ENCODE peak calls at places on chromosomes 6 and 20, in eight cellular contexts. One of them, this sample, is unnamed.

GRCh38 chr6:34148864-34149810 is 3.2 kb upstream of the GRM4 start:
- DNase-seq in left lung: no peak
- DNase-seq in epithelial cell of esophagus: no peak
- DNase-seq in spleen: peak
- DNase-seq in cardiac muscle cell: no peak
- DNase-seq in upper lobe of right lung: peak
- DNase-seq in adrenal gland: no peak
- DNase-seq in lower leg skin: no peak
- DNase-seq in this sample: no peak

GRCh38 chr20:46709459-46710148 is at the start of gene SLC2A10:
- DNase-seq in left lung: peak
- DNase-seq in epithelial cell of esophagus: no peak
- DNase-seq in spleen: no peak
- DNase-seq in cardiac muscle cell: peak
- DNase-seq in upper lobe of right lung: peak
- DNase-seq in adrenal gland: peak
- DNase-seq in lower leg skin: no peak
- DNase-seq in this sample: no peak

GRCh38 chr6:93142382-93142781 is 277.0 kb downstream of the EPHA7 start:
- DNase-seq in left lung: no peak
- DNase-seq in epithelial cell of esophagus: no peak
- DNase-seq in spleen: no peak
- DNase-seq in cardiac muscle cell: no peak
- DNase-seq in upper lobe of right lung: no peak
- DNase-seq in adrenal gland: no peak
- DNase-seq in lower leg skin: no peak
- DNase-seq in this sample: no peak

GRCh38 chr6:105733556-105734162 is 330.8 kb upstream of the PREP start:
- DNase-seq in left lung: no peak
- DNase-seq in epithelial cell of esophagus: peak
- DNase-seq in spleen: no peak
- DNase-seq in cardiac muscle cell: peak
- DNase-seq in upper lobe of right lung: no peak
- DNase-seq in adrenal gland: no peak
- DNase-seq in lower leg skin: no peak
- DNase-seq in this sample: no peak

GRCh38 chr6:18022398-18023231 is 35.2 kb upstream of the KIF13A start:
- DNase-seq in left lung: no peak
- DNase-seq in epithelial cell of esophagus: peak
- DNase-seq in spleen: no peak
- DNase-seq in cardiac muscle cell: peak
- DNase-seq in upper lobe of right lung: no peak
- DNase-seq in adrenal gland: peak
- DNase-seq in lower leg skin: no peak
- DNase-seq in this sample: peak

GRCh38 chr20:11687546-11688292 is 230.0 kb upstream of the BTBD3 start:
- DNase-seq in left lung: no peak
- DNase-seq in epithelial cell of esophagus: no peak
- DNase-seq in spleen: no peak
- DNase-seq in cardiac muscle cell: no peak
- DNase-seq in upper lobe of right lung: no peak
- DNase-seq in adrenal gland: no peak
- DNase-seq in lower leg skin: no peak
- DNase-seq in this sample: no peak

GRCh38 chr20:62641749-62642665 is at the start of gene SLCO4A1:
- DNase-seq in left lung: peak
- DNase-seq in epithelial cell of esophagus: peak
- DNase-seq in spleen: peak
- DNase-seq in cardiac muscle cell: peak
- DNase-seq in upper lobe of right lung: peak
- DNase-seq in adrenal gland: peak
- DNase-seq in lower leg skin: no peak
- DNase-seq in this sample: no peak

GRCh38 chr6:33610057-33610456 is 11.1 kb upstream of the ITPR3 start:
- DNase-seq in left lung: no peak
- DNase-seq in epithelial cell of esophagus: no peak
- DNase-seq in spleen: no peak
- DNase-seq in cardiac muscle cell: no peak
- DNase-seq in upper lobe of right lung: no peak
- DNase-seq in adrenal gland: no peak
- DNase-seq in lower leg skin: no peak
- DNase-seq in this sample: no peak

GRCh38 chr20:34798871-34799270 is 26.6 kb downstream of the NCOA6 start:
- DNase-seq in left lung: no peak
- DNase-seq in epithelial cell of esophagus: no peak
- DNase-seq in spleen: no peak
- DNase-seq in cardiac muscle cell: no peak
- DNase-seq in upper lobe of right lung: no peak
- DNase-seq in adrenal gland: no peak
- DNase-seq in lower leg skin: no peak
- DNase-seq in this sample: no peak

GRCh38 chr6:11536795-11537194 is 754 bp upstream of the TMEM170B start:
- DNase-seq in left lung: no peak
- DNase-seq in epithelial cell of esophagus: no peak
- DNase-seq in spleen: peak
- DNase-seq in cardiac muscle cell: peak
- DNase-seq in upper lobe of right lung: no peak
- DNase-seq in adrenal gland: peak
- DNase-seq in lower leg skin: no peak
- DNase-seq in this sample: no peak

GRCh38 chr20:38073307-38074010 is 39.9 kb downstream of the RPRD1B start:
- DNase-seq in left lung: peak
- DNase-seq in epithelial cell of esophagus: peak
- DNase-seq in spleen: no peak
- DNase-seq in cardiac muscle cell: peak
- DNase-seq in upper lobe of right lung: no peak
- DNase-seq in adrenal gland: peak
- DNase-seq in lower leg skin: peak
- DNase-seq in this sample: peak

GRCh38 chr6:80211295-80211694 is 104.8 kb downstream of the BCKDHB start:
- DNase-seq in left lung: no peak
- DNase-seq in epithelial cell of esophagus: peak
- DNase-seq in spleen: no peak
- DNase-seq in cardiac muscle cell: peak
- DNase-seq in upper lobe of right lung: no peak
- DNase-seq in adrenal gland: no peak
- DNase-seq in lower leg skin: no peak
- DNase-seq in this sample: no peak

GRCh38 chr6:170290306-170291128 is at the start of gene DLL1:
- DNase-seq in left lung: no peak
- DNase-seq in epithelial cell of esophagus: peak
- DNase-seq in spleen: peak
- DNase-seq in cardiac muscle cell: peak
- DNase-seq in upper lobe of right lung: no peak
- DNase-seq in adrenal gland: peak
- DNase-seq in lower leg skin: peak
- DNase-seq in this sample: no peak

GRCh38 chr6:121748850-121749249 is 313.4 kb downstream of the GJA1 start:
- DNase-seq in left lung: no peak
- DNase-seq in epithelial cell of esophagus: no peak
- DNase-seq in spleen: no peak
- DNase-seq in cardiac muscle cell: no peak
- DNase-seq in upper lobe of right lung: no peak
- DNase-seq in adrenal gland: no peak
- DNase-seq in lower leg skin: no peak
- DNase-seq in this sample: no peak

GRCh38 chr20:4809707-4810106 is 88.0 kb downstream of the PRND start:
- DNase-seq in left lung: no peak
- DNase-seq in epithelial cell of esophagus: no peak
- DNase-seq in spleen: peak
- DNase-seq in cardiac muscle cell: no peak
- DNase-seq in upper lobe of right lung: no peak
- DNase-seq in adrenal gland: no peak
- DNase-seq in lower leg skin: no peak
- DNase-seq in this sample: no peak

GRCh38 chr6:52176550-52176949 is 9.6 kb upstream of the IL17A start:
- DNase-seq in left lung: no peak
- DNase-seq in epithelial cell of esophagus: no peak
- DNase-seq in spleen: no peak
- DNase-seq in cardiac muscle cell: no peak
- DNase-seq in upper lobe of right lung: no peak
- DNase-seq in adrenal gland: no peak
- DNase-seq in lower leg skin: no peak
- DNase-seq in this sample: no peak

GRCh38 chr6:150212745-150213144 is 69.9 kb downstream of the PPP1R14C start:
- DNase-seq in left lung: no peak
- DNase-seq in epithelial cell of esophagus: no peak
- DNase-seq in spleen: no peak
- DNase-seq in cardiac muscle cell: no peak
- DNase-seq in upper lobe of right lung: no peak
- DNase-seq in adrenal gland: no peak
- DNase-seq in lower leg skin: no peak
- DNase-seq in this sample: no peak

GRCh38 chr20:49306903-49307336 is 29.1 kb upstream of the ZNFX1 start:
- DNase-seq in left lung: no peak
- DNase-seq in epithelial cell of esophagus: peak
- DNase-seq in spleen: no peak
- DNase-seq in cardiac muscle cell: no peak
- DNase-seq in upper lobe of right lung: no peak
- DNase-seq in adrenal gland: no peak
- DNase-seq in lower leg skin: peak
- DNase-seq in this sample: no peak

GRCh38 chr6:118931436-118931835 is 3.5 kb downstream of the MCM9 start:
- DNase-seq in left lung: no peak
- DNase-seq in epithelial cell of esophagus: peak
- DNase-seq in spleen: no peak
- DNase-seq in cardiac muscle cell: no peak
- DNase-seq in upper lobe of right lung: no peak
- DNase-seq in adrenal gland: no peak
- DNase-seq in lower leg skin: no peak
- DNase-seq in this sample: no peak

GRCh38 chr6:121780325-121781313 is 345.2 kb downstream of the GJA1 start:
- DNase-seq in left lung: peak
- DNase-seq in epithelial cell of esophagus: peak
- DNase-seq in spleen: no peak
- DNase-seq in cardiac muscle cell: no peak
- DNase-seq in upper lobe of right lung: peak
- DNase-seq in adrenal gland: peak
- DNase-seq in lower leg skin: peak
- DNase-seq in this sample: peak

GRCh38 chr6:104585646-104586045 is 274.1 kb downstream of the HACE1 start:
- DNase-seq in left lung: no peak
- DNase-seq in epithelial cell of esophagus: no peak
- DNase-seq in spleen: no peak
- DNase-seq in cardiac muscle cell: no peak
- DNase-seq in upper lobe of right lung: no peak
- DNase-seq in adrenal gland: no peak
- DNase-seq in lower leg skin: no peak
- DNase-seq in this sample: no peak

GRCh38 chr20:3706774-3707507 is 5.5 kb downstream of the SIGLEC1 start:
- DNase-seq in left lung: no peak
- DNase-seq in epithelial cell of esophagus: peak
- DNase-seq in spleen: peak
- DNase-seq in cardiac muscle cell: no peak
- DNase-seq in upper lobe of right lung: peak
- DNase-seq in adrenal gland: peak
- DNase-seq in lower leg skin: no peak
- DNase-seq in this sample: no peak

GRCh38 chr20:18989736-18990474 is 176.3 kb downstream of the SCP2D1 start:
- DNase-seq in left lung: no peak
- DNase-seq in epithelial cell of esophagus: no peak
- DNase-seq in spleen: no peak
- DNase-seq in cardiac muscle cell: no peak
- DNase-seq in upper lobe of right lung: no peak
- DNase-seq in adrenal gland: peak
- DNase-seq in lower leg skin: peak
- DNase-seq in this sample: no peak

GRCh38 chr6:54191460-54191859 is 80.2 kb downstream of the MLIP start:
- DNase-seq in left lung: no peak
- DNase-seq in epithelial cell of esophagus: peak
- DNase-seq in spleen: no peak
- DNase-seq in cardiac muscle cell: no peak
- DNase-seq in upper lobe of right lung: no peak
- DNase-seq in adrenal gland: no peak
- DNase-seq in lower leg skin: no peak
- DNase-seq in this sample: no peak

GRCh38 chr6:38058022-38058421 is 238.5 kb downstream of the ZFAND3 start:
- DNase-seq in left lung: no peak
- DNase-seq in epithelial cell of esophagus: peak
- DNase-seq in spleen: no peak
- DNase-seq in cardiac muscle cell: no peak
- DNase-seq in upper lobe of right lung: no peak
- DNase-seq in adrenal gland: no peak
- DNase-seq in lower leg skin: no peak
- DNase-seq in this sample: peak

GRCh38 chr6:154736613-154737259 is 3.5 kb downstream of the SCAF8 start:
- DNase-seq in left lung: no peak
- DNase-seq in epithelial cell of esophagus: no peak
- DNase-seq in spleen: no peak
- DNase-seq in cardiac muscle cell: no peak
- DNase-seq in upper lobe of right lung: no peak
- DNase-seq in adrenal gland: no peak
- DNase-seq in lower leg skin: no peak
- DNase-seq in this sample: no peak

GRCh38 chr20:47770931-47771330 is 14.3 kb downstream of the SULF2 start:
- DNase-seq in left lung: peak
- DNase-seq in epithelial cell of esophagus: no peak
- DNase-seq in spleen: no peak
- DNase-seq in cardiac muscle cell: no peak
- DNase-seq in upper lobe of right lung: no peak
- DNase-seq in adrenal gland: no peak
- DNase-seq in lower leg skin: no peak
- DNase-seq in this sample: no peak
- H3K4me3 ChIP-seq in left lung: no peak
- H3K4me3 ChIP-seq in epithelial cell of esophagus: no peak
- H3K4me3 ChIP-seq in spleen: no peak
- H3K4me3 ChIP-seq in cardiac muscle cell: no peak
- H3K4me3 ChIP-seq in upper lobe of right lung: no peak
- H3K4me3 ChIP-seq in adrenal gland: no peak
- H3K4me3 ChIP-seq in lower leg skin: no peak
- H3K4me3 ChIP-seq in this sample: no peak

GRCh38 chr6:35496851-35497570 is at the start of gene TEAD3:
- DNase-seq in left lung: peak
- DNase-seq in epithelial cell of esophagus: peak
- DNase-seq in spleen: peak
- DNase-seq in cardiac muscle cell: peak
- DNase-seq in upper lobe of right lung: peak
- DNase-seq in adrenal gland: no peak
- DNase-seq in lower leg skin: peak
- DNase-seq in this sample: no peak
- TF ChIP-seq CTCF in left lung: no peak
- TF ChIP-seq CTCF in epithelial cell of esophagus: no peak
- TF ChIP-seq CTCF in spleen: no peak
- TF ChIP-seq CTCF in cardiac muscle cell: peak
- TF ChIP-seq CTCF in upper lobe of right lung: no peak
- TF ChIP-seq CTCF in adrenal gland: no peak
- TF ChIP-seq CTCF in lower leg skin: no peak
- TF ChIP-seq CTCF in this sample: peak

GRCh38 chr6:107712523-107713213 is 111.4 kb downstream of the SCML4 start:
- DNase-seq in left lung: no peak
- DNase-seq in epithelial cell of esophagus: peak
- DNase-seq in spleen: no peak
- DNase-seq in cardiac muscle cell: no peak
- DNase-seq in upper lobe of right lung: no peak
- DNase-seq in adrenal gland: peak
- DNase-seq in lower leg skin: no peak
- DNase-seq in this sample: no peak
- H3K4me3 ChIP-seq in left lung: peak
- H3K4me3 ChIP-seq in epithelial cell of esophagus: no peak
- H3K4me3 ChIP-seq in spleen: no peak
- H3K4me3 ChIP-seq in cardiac muscle cell: no peak
- H3K4me3 ChIP-seq in upper lobe of right lung: peak
- H3K4me3 ChIP-seq in adrenal gland: no peak
- H3K4me3 ChIP-seq in lower leg skin: no peak
- H3K4me3 ChIP-seq in this sample: peak

GRCh38 chr6:6225885-6226284 is 94.6 kb downstream of the F13A1 start:
- DNase-seq in left lung: no peak
- DNase-seq in epithelial cell of esophagus: no peak
- DNase-seq in spleen: no peak
- DNase-seq in cardiac muscle cell: no peak
- DNase-seq in upper lobe of right lung: no peak
- DNase-seq in adrenal gland: no peak
- DNase-seq in lower leg skin: no peak
- DNase-seq in this sample: no peak
- TF ChIP-seq CTCF in left lung: no peak
- TF ChIP-seq CTCF in epithelial cell of esophagus: no peak
- TF ChIP-seq CTCF in spleen: no peak
- TF ChIP-seq CTCF in cardiac muscle cell: no peak
- TF ChIP-seq CTCF in upper lobe of right lung: no peak
- TF ChIP-seq CTCF in adrenal gland: no peak
- TF ChIP-seq CTCF in lower leg skin: no peak
- TF ChIP-seq CTCF in this sample: no peak

This sample was measured in AG04449.